ENCODE peak calls at places on chromosome 5, in seven cellular contexts. D, G, T, C, Z, B and H are unnamed samples.
A peak's percentile ranks its signal among the peaks of the same experiment; 100 is the strongest.

GRCh38 chr5:135037519-135038201 is 3.6 kb upstream of the PITX1 start:
- DNase-seq in D (no peak), G (no peak), T (no peak), C (no peak), Z (no peak), B (no peak), H (no peak)

GRCh38 chr5:74361406-74362358 is 278.8 kb downstream of the ENC1 start:
- DNase-seq in D (no peak), G (no peak), T (no peak), C (no peak), Z (no peak), B (no peak), H (no peak)

GRCh38 chr5:14849516-14850294 is 21.9 kb downstream of the ANKH start:
- DNase-seq in D (no peak), G (no peak), T (no peak), C (no peak), Z (no peak), B (no peak), H (no peak)

GRCh38 chr5:168613996-168614395 is 34.8 kb upstream of the PANK3 start:
- DNase-seq in D (no peak), G (no peak), T (no peak), C (no peak), Z (no peak), B (no peak), H (no peak)

GRCh38 chr5:4480528-4481404 is 659.4 kb upstream of the ADAMTS16 start:
- DNase-seq in D (no peak), G (peak; percentile 60), T (no peak), C (no peak), Z (no peak), B (no peak), H (no peak)

GRCh38 chr5:176178789-176179188 is 59.4 kb upstream of the SIMC1 start:
- DNase-seq in D (no peak), G (no peak), T (no peak), C (no peak), Z (no peak), B (no peak), H (no peak)

GRCh38 chr5:103117471-103117991 is 2.4 kb downstream of the GIN1 start:
- DNase-seq in D (no peak), G (no peak), T (no peak), C (no peak), Z (no peak), B (no peak), H (no peak)

GRCh38 chr5:5374034-5374715 is 48.3 kb upstream of the ICE1 start:
- DNase-seq in D (no peak), G (no peak), T (no peak), C (no peak), Z (no peak), B (no peak), H (no peak)

GRCh38 chr5:56951131-56951945 is 585 bp downstream of the MIER3 start:
- DNase-seq in D (peak; percentile 70), G (peak; percentile 27), T (peak; percentile 62), C (no peak), Z (peak; percentile 42), B (peak; percentile 63), H (peak; percentile 17)

GRCh38 chr5:90000351-90000750 is 409.2 kb downstream of the CETN3 start:
- DNase-seq in D (no peak), G (no peak), T (no peak), C (no peak), Z (no peak), B (peak; percentile 17), H (no peak)
- TF ChIP-seq CTCF in D (no peak), G (no peak), T (no peak), C (no peak), Z (no peak), B (no peak), H (no peak)

DNA sequence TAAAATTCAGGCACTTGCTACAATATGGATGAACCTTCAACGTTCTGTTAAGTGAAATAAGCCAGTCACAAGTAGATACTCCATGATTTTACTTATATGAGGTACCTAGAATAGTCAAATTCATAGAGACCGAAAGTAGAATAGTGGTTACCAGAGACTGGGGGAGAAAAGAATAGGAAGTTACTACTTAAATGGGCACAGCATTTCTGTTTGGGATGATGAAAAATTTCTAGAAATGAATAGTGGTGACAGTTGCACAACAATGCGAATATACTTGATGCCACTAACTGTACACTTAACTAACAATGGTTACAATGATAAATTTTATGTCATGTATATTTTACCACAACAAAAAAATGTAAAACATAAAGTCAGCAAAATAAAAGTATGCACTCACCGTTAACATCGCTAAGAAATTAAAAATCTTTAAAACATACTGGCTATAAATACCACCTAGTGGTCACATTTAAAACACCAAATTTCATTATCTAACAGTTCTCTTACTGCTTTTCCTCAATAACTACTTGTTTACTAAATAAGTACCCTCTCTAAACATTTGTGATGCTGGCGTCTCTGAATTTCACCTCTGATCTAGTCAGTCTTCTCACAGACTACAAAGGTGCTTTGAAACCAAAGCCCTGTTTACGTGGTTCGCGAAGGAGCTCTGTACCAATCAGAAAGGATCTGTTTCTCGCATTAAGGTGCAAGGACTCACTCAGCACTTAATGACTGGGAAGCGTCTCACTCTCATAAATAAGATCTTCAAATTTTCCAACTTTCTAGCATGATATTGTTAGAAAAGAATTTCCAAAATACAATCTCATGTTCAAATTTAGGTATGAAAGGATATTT is 22.7 kb downstream of the KIF3A start:
- DNase-seq in D (no peak), G (no peak), T (no peak), C (peak; percentile 14), Z (no peak), B (no peak), H (no peak)
- TF ChIP-seq CTCF in D (no peak), G (peak; percentile 43), T (peak; percentile 63), C (peak; percentile 4), Z (peak; percentile 3), B (peak; percentile 25), H (peak; percentile 43)

DNA sequence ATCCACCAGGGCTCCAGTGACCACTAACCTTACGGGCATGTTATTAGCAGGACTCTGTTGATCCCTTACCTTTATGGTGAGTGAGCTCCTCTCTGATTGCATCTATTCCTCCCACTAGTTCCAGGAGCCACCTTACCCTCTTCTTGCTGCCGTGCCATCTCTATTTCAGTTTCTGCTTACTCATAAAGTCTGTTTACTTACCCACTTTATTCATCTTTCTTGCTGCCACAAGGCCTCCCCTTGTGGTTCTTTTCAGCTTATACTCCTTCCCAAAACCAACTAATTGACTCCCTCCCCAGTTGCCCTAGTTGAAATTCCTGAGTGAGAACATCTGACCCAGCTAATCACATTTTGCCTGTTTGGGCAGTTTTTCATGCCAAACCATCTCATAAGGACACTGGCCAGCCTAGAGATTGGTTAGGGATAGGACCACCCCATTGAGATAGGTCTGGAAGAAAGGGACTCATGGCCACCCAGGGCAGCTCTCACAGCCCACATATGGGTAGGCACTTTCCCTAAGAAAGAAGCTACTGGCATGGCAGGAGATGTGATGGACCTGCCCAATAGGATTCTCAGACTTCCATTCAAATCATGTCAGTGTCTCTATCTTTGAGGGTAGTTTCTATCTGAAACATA is 412.7 kb downstream of the EFNA5 start:
- DNase-seq in D (no peak), G (no peak), T (no peak), C (no peak), Z (no peak), B (no peak), H (no peak)
- TF ChIP-seq CTCF in D (no peak), G (no peak), T (no peak), C (no peak), Z (no peak), B (no peak), H (no peak)

GRCh38 chr5:149837680-149838269 is 106.8 kb downstream of the PDE6A start:
- DNase-seq in D (no peak), G (peak; percentile 38), T (peak; percentile 77), C (no peak), Z (no peak), B (peak; percentile 84), H (no peak)
- TF ChIP-seq CTCF in D (no peak), G (peak; percentile 74), T (peak; percentile 52), C (peak; percentile 29), Z (no peak), B (no peak), H (no peak)

DNA sequence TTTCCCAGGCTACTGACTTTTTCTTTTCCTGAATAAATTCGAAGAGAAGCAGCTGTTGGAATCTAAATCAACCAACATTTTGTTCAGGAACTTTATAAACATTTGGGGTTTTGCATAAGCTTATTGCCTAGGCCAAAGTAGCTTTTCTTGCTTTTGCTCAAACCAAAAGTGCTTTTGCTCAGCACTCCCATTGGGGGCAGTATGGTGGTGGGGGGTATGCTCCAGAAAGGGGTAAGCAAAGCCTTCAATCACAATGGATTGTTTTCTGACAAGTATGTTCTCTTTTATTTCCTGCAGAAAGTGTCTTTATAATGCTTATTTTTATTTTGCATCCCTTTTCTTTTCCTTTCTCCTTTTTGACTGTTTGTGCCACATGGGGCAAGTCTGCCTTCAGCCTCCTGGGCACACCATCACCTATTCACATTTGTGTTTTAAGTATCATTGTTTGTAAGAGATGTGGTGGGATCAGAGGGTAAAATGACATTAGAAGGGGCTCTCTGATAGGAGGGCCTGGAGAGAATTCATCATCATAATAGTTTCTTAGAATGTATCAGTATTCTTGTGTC is 86.0 kb downstream of the PRDM6 start:
- DNase-seq in D (no peak), G (no peak), T (no peak), C (no peak), Z (no peak), B (no peak), H (no peak)
- TF ChIP-seq CTCF in D (no peak), G (no peak), T (no peak), C (peak; percentile 10), Z (no peak), B (no peak), H (no peak)